ENCODE peak calls at places on chromosomes 2 and 18, in nine cellular contexts. One of them, this sample, is unnamed.

GRCh38 chr2:71530246-71530986 is 77.1 kb downstream of the DYSF start:
- DNase-seq in activated T-helper 1 cell treated with anti-CD3 and anti-CD28 coated beads, Interleukin-2, amount 50 U/mL, for 16 hours: no peak
- DNase-seq in cardiac septum: peak
- DNase-seq in M059J: peak
- DNase-seq in COLO829: peak
- DNase-seq in HTR-8/SVneo: peak
- DNase-seq in smooth muscle cell of the brain vasculature: no peak
- DNase-seq in activated naive CD4-positive, alpha-beta T cell treated with anti-CD3 and anti-CD28 coated beads, Interleukin-2, amount 10 ng/mL, durations not matched to agents 7 days and 5 days: peak
- DNase-seq in hippocampal formation: peak
- DNase-seq in this sample: peak

GRCh38 chr18:24989760-24990547 is 362.0 kb downstream of the ZNF521 start:
- DNase-seq in activated T-helper 1 cell treated with anti-CD3 and anti-CD28 coated beads, Interleukin-2, amount 50 U/mL, for 16 hours: no peak
- DNase-seq in cardiac septum: no peak
- DNase-seq in M059J: no peak
- DNase-seq in COLO829: no peak
- DNase-seq in HTR-8/SVneo: no peak
- DNase-seq in smooth muscle cell of the brain vasculature: no peak
- DNase-seq in activated naive CD4-positive, alpha-beta T cell treated with anti-CD3 and anti-CD28 coated beads, Interleukin-2, amount 10 ng/mL, durations not matched to agents 7 days and 5 days: no peak
- DNase-seq in hippocampal formation: no peak
- DNase-seq in this sample: no peak

GRCh38 chr2:235447210-235447609 is 46.6 kb upstream of the AGAP1 start:
- DNase-seq in activated T-helper 1 cell treated with anti-CD3 and anti-CD28 coated beads, Interleukin-2, amount 50 U/mL, for 16 hours: no peak
- DNase-seq in cardiac septum: no peak
- DNase-seq in M059J: no peak
- DNase-seq in COLO829: no peak
- DNase-seq in HTR-8/SVneo: no peak
- DNase-seq in smooth muscle cell of the brain vasculature: no peak
- DNase-seq in activated naive CD4-positive, alpha-beta T cell treated with anti-CD3 and anti-CD28 coated beads, Interleukin-2, amount 10 ng/mL, durations not matched to agents 7 days and 5 days: no peak
- DNase-seq in hippocampal formation: no peak
- DNase-seq in this sample: no peak

GRCh38 chr2:67846341-67847070 is 216.3 kb downstream of the C1D start:
- DNase-seq in activated T-helper 1 cell treated with anti-CD3 and anti-CD28 coated beads, Interleukin-2, amount 50 U/mL, for 16 hours: no peak
- DNase-seq in cardiac septum: peak
- DNase-seq in M059J: peak
- DNase-seq in COLO829: peak
- DNase-seq in HTR-8/SVneo: peak
- DNase-seq in smooth muscle cell of the brain vasculature: peak
- DNase-seq in activated naive CD4-positive, alpha-beta T cell treated with anti-CD3 and anti-CD28 coated beads, Interleukin-2, amount 10 ng/mL, durations not matched to agents 7 days and 5 days: peak
- DNase-seq in hippocampal formation: peak
- DNase-seq in this sample: peak

GRCh38 chr18:70044626-70045025 is 97.0 kb upstream of the CD226 start:
- DNase-seq in activated T-helper 1 cell treated with anti-CD3 and anti-CD28 coated beads, Interleukin-2, amount 50 U/mL, for 16 hours: no peak
- DNase-seq in cardiac septum: no peak
- DNase-seq in M059J: peak
- DNase-seq in COLO829: peak
- DNase-seq in HTR-8/SVneo: peak
- DNase-seq in smooth muscle cell of the brain vasculature: peak
- DNase-seq in activated naive CD4-positive, alpha-beta T cell treated with anti-CD3 and anti-CD28 coated beads, Interleukin-2, amount 10 ng/mL, durations not matched to agents 7 days and 5 days: no peak
- DNase-seq in hippocampal formation: no peak
- DNase-seq in this sample: no peak

GRCh38 chr2:74876081-74876886 is 42.4 kb downstream of the HK2 start:
- DNase-seq in activated T-helper 1 cell treated with anti-CD3 and anti-CD28 coated beads, Interleukin-2, amount 50 U/mL, for 16 hours: peak
- DNase-seq in cardiac septum: no peak
- DNase-seq in M059J: peak
- DNase-seq in COLO829: peak
- DNase-seq in HTR-8/SVneo: peak
- DNase-seq in smooth muscle cell of the brain vasculature: no peak
- DNase-seq in activated naive CD4-positive, alpha-beta T cell treated with anti-CD3 and anti-CD28 coated beads, Interleukin-2, amount 10 ng/mL, durations not matched to agents 7 days and 5 days: peak
- DNase-seq in hippocampal formation: peak
- DNase-seq in this sample: peak

GRCh38 chr2:71748227-71748626 is 294.9 kb downstream of the DYSF start:
- DNase-seq in activated T-helper 1 cell treated with anti-CD3 and anti-CD28 coated beads, Interleukin-2, amount 50 U/mL, for 16 hours: no peak
- DNase-seq in cardiac septum: no peak
- DNase-seq in M059J: peak
- DNase-seq in COLO829: no peak
- DNase-seq in HTR-8/SVneo: peak
- DNase-seq in smooth muscle cell of the brain vasculature: no peak
- DNase-seq in activated naive CD4-positive, alpha-beta T cell treated with anti-CD3 and anti-CD28 coated beads, Interleukin-2, amount 10 ng/mL, durations not matched to agents 7 days and 5 days: no peak
- DNase-seq in hippocampal formation: no peak
- DNase-seq in this sample: no peak

GRCh38 chr2:229562472-229563127 is 151.8 kb downstream of the DNER start:
- DNase-seq in activated T-helper 1 cell treated with anti-CD3 and anti-CD28 coated beads, Interleukin-2, amount 50 U/mL, for 16 hours: no peak
- DNase-seq in cardiac septum: no peak
- DNase-seq in M059J: no peak
- DNase-seq in COLO829: no peak
- DNase-seq in HTR-8/SVneo: no peak
- DNase-seq in smooth muscle cell of the brain vasculature: no peak
- DNase-seq in activated naive CD4-positive, alpha-beta T cell treated with anti-CD3 and anti-CD28 coated beads, Interleukin-2, amount 10 ng/mL, durations not matched to agents 7 days and 5 days: no peak
- DNase-seq in hippocampal formation: no peak
- DNase-seq in this sample: no peak

GRCh38 chr2:169839954-169840746 is 12.9 kb downstream of the UBR3 start:
- DNase-seq in activated T-helper 1 cell treated with anti-CD3 and anti-CD28 coated beads, Interleukin-2, amount 50 U/mL, for 16 hours: no peak
- DNase-seq in cardiac septum: no peak
- DNase-seq in M059J: no peak
- DNase-seq in COLO829: no peak
- DNase-seq in HTR-8/SVneo: no peak
- DNase-seq in smooth muscle cell of the brain vasculature: no peak
- DNase-seq in activated naive CD4-positive, alpha-beta T cell treated with anti-CD3 and anti-CD28 coated beads, Interleukin-2, amount 10 ng/mL, durations not matched to agents 7 days and 5 days: no peak
- DNase-seq in hippocampal formation: no peak
- DNase-seq in this sample: no peak

GRCh38 chr18:42706618-42707017 is 408.9 kb downstream of the RIT2 start:
- DNase-seq in activated T-helper 1 cell treated with anti-CD3 and anti-CD28 coated beads, Interleukin-2, amount 50 U/mL, for 16 hours: no peak
- DNase-seq in cardiac septum: no peak
- DNase-seq in M059J: peak
- DNase-seq in COLO829: no peak
- DNase-seq in HTR-8/SVneo: no peak
- DNase-seq in smooth muscle cell of the brain vasculature: no peak
- DNase-seq in activated naive CD4-positive, alpha-beta T cell treated with anti-CD3 and anti-CD28 coated beads, Interleukin-2, amount 10 ng/mL, durations not matched to agents 7 days and 5 days: no peak
- DNase-seq in hippocampal formation: no peak
- DNase-seq in this sample: peak

GRCh38 chr18:7658701-7659100 is 91.6 kb downstream of the PTPRM start:
- DNase-seq in activated T-helper 1 cell treated with anti-CD3 and anti-CD28 coated beads, Interleukin-2, amount 50 U/mL, for 16 hours: no peak
- DNase-seq in cardiac septum: no peak
- DNase-seq in M059J: no peak
- DNase-seq in COLO829: no peak
- DNase-seq in HTR-8/SVneo: no peak
- DNase-seq in smooth muscle cell of the brain vasculature: no peak
- DNase-seq in activated naive CD4-positive, alpha-beta T cell treated with anti-CD3 and anti-CD28 coated beads, Interleukin-2, amount 10 ng/mL, durations not matched to agents 7 days and 5 days: no peak
- DNase-seq in hippocampal formation: no peak
- DNase-seq in this sample: no peak

GRCh38 chr2:39120521-39120770 is 405 bp downstream of the SOS1 start:
- DNase-seq in activated T-helper 1 cell treated with anti-CD3 and anti-CD28 coated beads, Interleukin-2, amount 50 U/mL, for 16 hours: no peak
- DNase-seq in cardiac septum: no peak
- DNase-seq in M059J: no peak
- DNase-seq in COLO829: no peak
- DNase-seq in HTR-8/SVneo: no peak
- DNase-seq in smooth muscle cell of the brain vasculature: no peak
- DNase-seq in activated naive CD4-positive, alpha-beta T cell treated with anti-CD3 and anti-CD28 coated beads, Interleukin-2, amount 10 ng/mL, durations not matched to agents 7 days and 5 days: no peak
- DNase-seq in hippocampal formation: no peak
- DNase-seq in this sample: no peak

GRCh38 chr18:12531747-12532146 is 124.0 kb downstream of the PRELID3A start:
- DNase-seq in activated T-helper 1 cell treated with anti-CD3 and anti-CD28 coated beads, Interleukin-2, amount 50 U/mL, for 16 hours: no peak
- DNase-seq in cardiac septum: no peak
- DNase-seq in M059J: peak
- DNase-seq in COLO829: peak
- DNase-seq in HTR-8/SVneo: peak
- DNase-seq in smooth muscle cell of the brain vasculature: no peak
- DNase-seq in activated naive CD4-positive, alpha-beta T cell treated with anti-CD3 and anti-CD28 coated beads, Interleukin-2, amount 10 ng/mL, durations not matched to agents 7 days and 5 days: no peak
- DNase-seq in hippocampal formation: no peak
- DNase-seq in this sample: peak

GRCh38 chr2:130834923-130835765 is 1.6 kb upstream of the ARHGEF4 start:
- DNase-seq in activated T-helper 1 cell treated with anti-CD3 and anti-CD28 coated beads, Interleukin-2, amount 50 U/mL, for 16 hours: no peak
- DNase-seq in cardiac septum: no peak
- DNase-seq in M059J: no peak
- DNase-seq in COLO829: no peak
- DNase-seq in HTR-8/SVneo: no peak
- DNase-seq in smooth muscle cell of the brain vasculature: no peak
- DNase-seq in activated naive CD4-positive, alpha-beta T cell treated with anti-CD3 and anti-CD28 coated beads, Interleukin-2, amount 10 ng/mL, durations not matched to agents 7 days and 5 days: no peak
- DNase-seq in hippocampal formation: no peak
- DNase-seq in this sample: no peak

GRCh38 chr2:107062173-107062572 is 176.2 kb upstream of the ST6GAL2 start:
- DNase-seq in activated T-helper 1 cell treated with anti-CD3 and anti-CD28 coated beads, Interleukin-2, amount 50 U/mL, for 16 hours: no peak
- DNase-seq in cardiac septum: no peak
- DNase-seq in M059J: no peak
- DNase-seq in COLO829: no peak
- DNase-seq in HTR-8/SVneo: no peak
- DNase-seq in smooth muscle cell of the brain vasculature: no peak
- DNase-seq in activated naive CD4-positive, alpha-beta T cell treated with anti-CD3 and anti-CD28 coated beads, Interleukin-2, amount 10 ng/mL, durations not matched to agents 7 days and 5 days: no peak
- DNase-seq in hippocampal formation: no peak
- DNase-seq in this sample: no peak

GRCh38 chr2:17878222-17879136 is at the start of gene KCNS3:
- DNase-seq in activated T-helper 1 cell treated with anti-CD3 and anti-CD28 coated beads, Interleukin-2, amount 50 U/mL, for 16 hours: no peak
- DNase-seq in cardiac septum: no peak
- DNase-seq in M059J: peak
- DNase-seq in COLO829: no peak
- DNase-seq in HTR-8/SVneo: peak
- DNase-seq in smooth muscle cell of the brain vasculature: no peak
- DNase-seq in activated naive CD4-positive, alpha-beta T cell treated with anti-CD3 and anti-CD28 coated beads, Interleukin-2, amount 10 ng/mL, durations not matched to agents 7 days and 5 days: peak
- DNase-seq in hippocampal formation: peak
- DNase-seq in this sample: peak

GRCh38 chr2:111050701-111051376 is 69.9 kb upstream of the BCL2L11 start:
- DNase-seq in activated T-helper 1 cell treated with anti-CD3 and anti-CD28 coated beads, Interleukin-2, amount 50 U/mL, for 16 hours: no peak
- DNase-seq in cardiac septum: no peak
- DNase-seq in M059J: no peak
- DNase-seq in COLO829: no peak
- DNase-seq in HTR-8/SVneo: no peak
- DNase-seq in smooth muscle cell of the brain vasculature: no peak
- DNase-seq in activated naive CD4-positive, alpha-beta T cell treated with anti-CD3 and anti-CD28 coated beads, Interleukin-2, amount 10 ng/mL, durations not matched to agents 7 days and 5 days: no peak
- DNase-seq in hippocampal formation: no peak
- DNase-seq in this sample: no peak

GRCh38 chr2:235690809-235691450 is 197.1 kb downstream of the AGAP1 start:
- DNase-seq in activated T-helper 1 cell treated with anti-CD3 and anti-CD28 coated beads, Interleukin-2, amount 50 U/mL, for 16 hours: no peak
- DNase-seq in cardiac septum: no peak
- DNase-seq in M059J: no peak
- DNase-seq in COLO829: no peak
- DNase-seq in HTR-8/SVneo: no peak
- DNase-seq in smooth muscle cell of the brain vasculature: no peak
- DNase-seq in activated naive CD4-positive, alpha-beta T cell treated with anti-CD3 and anti-CD28 coated beads, Interleukin-2, amount 10 ng/mL, durations not matched to agents 7 days and 5 days: no peak
- DNase-seq in hippocampal formation: no peak
- DNase-seq in this sample: no peak

GRCh38 chr2:24893934-24894333 is 26.1 kb downstream of the ADCY3 start:
- DNase-seq in activated T-helper 1 cell treated with anti-CD3 and anti-CD28 coated beads, Interleukin-2, amount 50 U/mL, for 16 hours: no peak
- DNase-seq in cardiac septum: no peak
- DNase-seq in M059J: peak
- DNase-seq in COLO829: no peak
- DNase-seq in HTR-8/SVneo: no peak
- DNase-seq in smooth muscle cell of the brain vasculature: no peak
- DNase-seq in activated naive CD4-positive, alpha-beta T cell treated with anti-CD3 and anti-CD28 coated beads, Interleukin-2, amount 10 ng/mL, durations not matched to agents 7 days and 5 days: no peak
- DNase-seq in hippocampal formation: no peak
- DNase-seq in this sample: no peak

GRCh38 chr18:73110307-73110706 is 242.5 kb upstream of the NETO1 start:
- DNase-seq in activated T-helper 1 cell treated with anti-CD3 and anti-CD28 coated beads, Interleukin-2, amount 50 U/mL, for 16 hours: no peak
- DNase-seq in cardiac septum: no peak
- DNase-seq in M059J: no peak
- DNase-seq in COLO829: no peak
- DNase-seq in HTR-8/SVneo: no peak
- DNase-seq in smooth muscle cell of the brain vasculature: no peak
- DNase-seq in activated naive CD4-positive, alpha-beta T cell treated with anti-CD3 and anti-CD28 coated beads, Interleukin-2, amount 10 ng/mL, durations not matched to agents 7 days and 5 days: no peak
- DNase-seq in hippocampal formation: no peak
- DNase-seq in this sample: no peak

GRCh38 chr2:108404784-108405397 is 27.1 kb downstream of the SULT1C4 start:
- DNase-seq in activated T-helper 1 cell treated with anti-CD3 and anti-CD28 coated beads, Interleukin-2, amount 50 U/mL, for 16 hours: no peak
- DNase-seq in cardiac septum: no peak
- DNase-seq in M059J: no peak
- DNase-seq in COLO829: no peak
- DNase-seq in HTR-8/SVneo: no peak
- DNase-seq in smooth muscle cell of the brain vasculature: no peak
- DNase-seq in activated naive CD4-positive, alpha-beta T cell treated with anti-CD3 and anti-CD28 coated beads, Interleukin-2, amount 10 ng/mL, durations not matched to agents 7 days and 5 days: no peak
- DNase-seq in hippocampal formation: no peak
- DNase-seq in this sample: no peak

GRCh38 chr2:235659767-235660322 is 166.0 kb downstream of the AGAP1 start:
- DNase-seq in activated T-helper 1 cell treated with anti-CD3 and anti-CD28 coated beads, Interleukin-2, amount 50 U/mL, for 16 hours: no peak
- DNase-seq in cardiac septum: peak
- DNase-seq in M059J: peak
- DNase-seq in COLO829: no peak
- DNase-seq in HTR-8/SVneo: peak
- DNase-seq in smooth muscle cell of the brain vasculature: no peak
- DNase-seq in activated naive CD4-positive, alpha-beta T cell treated with anti-CD3 and anti-CD28 coated beads, Interleukin-2, amount 10 ng/mL, durations not matched to agents 7 days and 5 days: no peak
- DNase-seq in hippocampal formation: no peak
- DNase-seq in this sample: peak

GRCh38 chr18:26480897-26481795 is 67.2 kb downstream of the KCTD1 start:
- DNase-seq in activated T-helper 1 cell treated with anti-CD3 and anti-CD28 coated beads, Interleukin-2, amount 50 U/mL, for 16 hours: no peak
- DNase-seq in cardiac septum: no peak
- DNase-seq in M059J: peak
- DNase-seq in COLO829: peak
- DNase-seq in HTR-8/SVneo: peak
- DNase-seq in smooth muscle cell of the brain vasculature: no peak
- DNase-seq in activated naive CD4-positive, alpha-beta T cell treated with anti-CD3 and anti-CD28 coated beads, Interleukin-2, amount 10 ng/mL, durations not matched to agents 7 days and 5 days: no peak
- DNase-seq in hippocampal formation: no peak
- DNase-seq in this sample: no peak

GRCh38 chr2:145220496-145220895 is 700.6 kb upstream of the ZEB2 start:
- DNase-seq in activated T-helper 1 cell treated with anti-CD3 and anti-CD28 coated beads, Interleukin-2, amount 50 U/mL, for 16 hours: no peak
- DNase-seq in cardiac septum: no peak
- DNase-seq in M059J: no peak
- DNase-seq in COLO829: no peak
- DNase-seq in HTR-8/SVneo: no peak
- DNase-seq in smooth muscle cell of the brain vasculature: no peak
- DNase-seq in activated naive CD4-positive, alpha-beta T cell treated with anti-CD3 and anti-CD28 coated beads, Interleukin-2, amount 10 ng/mL, durations not matched to agents 7 days and 5 days: no peak
- DNase-seq in hippocampal formation: no peak
- DNase-seq in this sample: no peak

GRCh38 chr18:51051105-51051712 is 21.2 kb downstream of the SMAD4 start:
- DNase-seq in activated T-helper 1 cell treated with anti-CD3 and anti-CD28 coated beads, Interleukin-2, amount 50 U/mL, for 16 hours: no peak
- DNase-seq in cardiac septum: no peak
- DNase-seq in M059J: peak
- DNase-seq in COLO829: no peak
- DNase-seq in HTR-8/SVneo: no peak
- DNase-seq in smooth muscle cell of the brain vasculature: no peak
- DNase-seq in activated naive CD4-positive, alpha-beta T cell treated with anti-CD3 and anti-CD28 coated beads, Interleukin-2, amount 10 ng/mL, durations not matched to agents 7 days and 5 days: no peak
- DNase-seq in hippocampal formation: peak
- DNase-seq in this sample: peak

GRCh38 chr2:216221806-216222205 is 112.7 kb downstream of the XRCC5 start:
- DNase-seq in activated T-helper 1 cell treated with anti-CD3 and anti-CD28 coated beads, Interleukin-2, amount 50 U/mL, for 16 hours: no peak
- DNase-seq in cardiac septum: no peak
- DNase-seq in M059J: peak
- DNase-seq in COLO829: peak
- DNase-seq in HTR-8/SVneo: no peak
- DNase-seq in smooth muscle cell of the brain vasculature: no peak
- DNase-seq in activated naive CD4-positive, alpha-beta T cell treated with anti-CD3 and anti-CD28 coated beads, Interleukin-2, amount 10 ng/mL, durations not matched to agents 7 days and 5 days: no peak
- DNase-seq in hippocampal formation: no peak
- DNase-seq in this sample: no peak

GRCh38 chr2:240403358-240404104 is 31.9 kb upstream of the GPC1 start:
- DNase-seq in activated T-helper 1 cell treated with anti-CD3 and anti-CD28 coated beads, Interleukin-2, amount 50 U/mL, for 16 hours: no peak
- DNase-seq in cardiac septum: no peak
- DNase-seq in M059J: no peak
- DNase-seq in COLO829: no peak
- DNase-seq in HTR-8/SVneo: no peak
- DNase-seq in smooth muscle cell of the brain vasculature: no peak
- DNase-seq in activated naive CD4-positive, alpha-beta T cell treated with anti-CD3 and anti-CD28 coated beads, Interleukin-2, amount 10 ng/mL, durations not matched to agents 7 days and 5 days: no peak
- DNase-seq in hippocampal formation: no peak
- DNase-seq in this sample: no peak

GRCh38 chr18:48940854-48941531 is 9.8 kb downstream of the SMAD7 start:
- DNase-seq in activated T-helper 1 cell treated with anti-CD3 and anti-CD28 coated beads, Interleukin-2, amount 50 U/mL, for 16 hours: peak
- DNase-seq in cardiac septum: no peak
- DNase-seq in M059J: no peak
- DNase-seq in COLO829: no peak
- DNase-seq in HTR-8/SVneo: no peak
- DNase-seq in smooth muscle cell of the brain vasculature: no peak
- DNase-seq in activated naive CD4-positive, alpha-beta T cell treated with anti-CD3 and anti-CD28 coated beads, Interleukin-2, amount 10 ng/mL, durations not matched to agents 7 days and 5 days: peak
- DNase-seq in hippocampal formation: no peak
- DNase-seq in this sample: no peak

GRCh38 chr2:43305537-43305936 is 79.1 kb upstream of the ZFP36L2 start:
- DNase-seq in activated T-helper 1 cell treated with anti-CD3 and anti-CD28 coated beads, Interleukin-2, amount 50 U/mL, for 16 hours: no peak
- DNase-seq in cardiac septum: no peak
- DNase-seq in M059J: peak
- DNase-seq in COLO829: no peak
- DNase-seq in HTR-8/SVneo: no peak
- DNase-seq in smooth muscle cell of the brain vasculature: no peak
- DNase-seq in activated naive CD4-positive, alpha-beta T cell treated with anti-CD3 and anti-CD28 coated beads, Interleukin-2, amount 10 ng/mL, durations not matched to agents 7 days and 5 days: no peak
- DNase-seq in hippocampal formation: no peak
- DNase-seq in this sample: no peak

GRCh38 chr2:178279142-178279541 is 84.8 kb downstream of the OSBPL6 start:
- DNase-seq in activated T-helper 1 cell treated with anti-CD3 and anti-CD28 coated beads, Interleukin-2, amount 50 U/mL, for 16 hours: no peak
- DNase-seq in cardiac septum: no peak
- DNase-seq in M059J: peak
- DNase-seq in COLO829: peak
- DNase-seq in HTR-8/SVneo: peak
- DNase-seq in smooth muscle cell of the brain vasculature: no peak
- DNase-seq in activated naive CD4-positive, alpha-beta T cell treated with anti-CD3 and anti-CD28 coated beads, Interleukin-2, amount 10 ng/mL, durations not matched to agents 7 days and 5 days: no peak
- DNase-seq in hippocampal formation: no peak
- DNase-seq in this sample: peak

GRCh38 chr2:134375935-134376334 is 122.1 kb downstream of the MGAT5 start:
- DNase-seq in activated T-helper 1 cell treated with anti-CD3 and anti-CD28 coated beads, Interleukin-2, amount 50 U/mL, for 16 hours: no peak
- DNase-seq in cardiac septum: no peak
- DNase-seq in M059J: peak
- DNase-seq in COLO829: peak
- DNase-seq in HTR-8/SVneo: no peak
- DNase-seq in smooth muscle cell of the brain vasculature: no peak
- DNase-seq in activated naive CD4-positive, alpha-beta T cell treated with anti-CD3 and anti-CD28 coated beads, Interleukin-2, amount 10 ng/mL, durations not matched to agents 7 days and 5 days: no peak
- DNase-seq in hippocampal formation: peak
- DNase-seq in this sample: no peak

This sample was measured in SJCRH30.